ENCODE peak calls at places on chromosomes 4 and X, in nine cellular contexts. S, F, Y, Z, J, U, V, R and D are unnamed samples.

GRCh38 chr4:101977096-101977495 is 186.6 kb downstream of the BANK1 start:
- DNase-seq in Z (peak; percentile 94), F (peak; percentile 98), Y (no peak), S (peak; percentile 98), V (no peak), U (no peak), J (no peak), R (peak; percentile 94), D (peak; percentile 95)

GRCh38 chr4:155007660-155008176 is 200.7 kb upstream of the NPY2R start:
- DNase-seq in R (no peak), F (no peak), J (no peak), V (no peak), Z (no peak), S (no peak), U (no peak), Y (no peak), D (no peak)

GRCh38 chr4:85402371-85402770 is 72.6 kb upstream of the ARHGAP24 start:
- DNase-seq in Y (no peak), S (peak; percentile 87), V (no peak), F (peak; percentile 75), R (peak; percentile 4), U (no peak), J (no peak), Z (peak; percentile 39), D (peak; percentile 40)

GRCh38 chr4:121706595-121707021 is 9.8 kb upstream of the ANXA5 start:
- DNase-seq in S (peak; percentile 96), F (no peak), J (no peak), Y (no peak), Z (peak; percentile 46), R (peak; percentile 65), V (no peak), U (no peak), D (no peak)

GRCh38 chrX:151384807-151385206 is 12.2 kb upstream of the VMA21 start:
- DNase-seq in V (no peak), R (no peak), Z (no peak), J (peak; percentile 56), Y (no peak), S (no peak), F (no peak), U (no peak), D (no peak)

GRCh38 chr4:742742-743311 is 37.2 kb downstream of the PCGF3 start:
- DNase-seq in V (peak; percentile 67), S (no peak), Z (peak; percentile 40), J (peak; percentile 72), R (peak; percentile 42), U (peak; percentile 85), Y (peak; percentile 75), F (peak; percentile 72), D (peak; percentile 16)

GRCh38 chrX:107775734-107776511 is at the start of gene TSC22D3:
- DNase-seq in F (peak; percentile 79), U (peak; percentile 92), Z (peak; percentile 74), S (peak; percentile 54), R (peak; percentile 33), J (peak; percentile 83), Y (peak; percentile 70), V (peak; percentile 73), D (peak; percentile 53)

GRCh38 chr4:79852305-79852730 is 220.7 kb downstream of the ANTXR2 start:
- DNase-seq in U (peak; percentile 47), Y (peak; percentile 7), F (peak; percentile 84), S (peak; percentile 19), Z (no peak), R (peak; percentile 81), J (no peak), V (peak; percentile 24), D (no peak)

GRCh38 chrX:102959471-102959870 is 22.4 kb downstream of the RAB40AL start:
- DNase-seq in R (peak; percentile 65), V (no peak), F (peak; percentile 80), Y (no peak), J (no peak), U (no peak), Z (peak; percentile 65), S (peak; percentile 82), D (no peak)

GRCh38 chr4:169957785-169958184 is 68.4 kb downstream of the MFAP3L start:
- DNase-seq in S (no peak), Z (no peak), Y (no peak), F (no peak), J (no peak), U (no peak), R (no peak), V (no peak), D (peak; percentile 18)

GRCh38 chr4:92304636-92305035 is 870 bp downstream of the GRID2 start:
- DNase-seq in S (no peak), J (no peak), F (peak; percentile 10), R (no peak), V (no peak), U (no peak), Z (no peak), Y (no peak), D (no peak)

DNA sequence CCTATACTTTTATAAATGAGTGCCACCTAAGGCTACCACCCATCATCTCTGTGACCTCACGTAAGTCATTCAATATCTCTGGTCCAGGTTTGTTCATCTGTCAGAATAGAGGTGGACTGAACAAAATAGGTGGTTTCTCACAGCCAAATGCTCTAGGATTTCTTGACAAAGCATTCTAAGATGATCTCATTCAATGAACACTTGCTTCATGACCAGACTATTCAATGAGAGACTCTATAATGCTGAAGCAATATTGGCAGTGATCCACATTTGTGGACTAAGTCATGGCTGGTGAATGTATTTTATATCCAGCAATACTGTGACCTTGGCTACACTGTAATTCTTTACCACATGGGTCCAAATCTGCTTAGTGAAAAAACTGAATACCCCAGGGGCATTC is 37.9 kb downstream of the LDB2 start:
- DNase-seq in Z (no peak), J (no peak), S (peak; percentile 97), V (no peak), U (no peak), Y (no peak), R (peak; percentile 98), F (peak; percentile 92), D (no peak)
- H3K4me1 ChIP-seq in Z (no peaks in the 10 kb centered on the region), J (peaks cover 4% of the 10 kb centered on the region), S (peaks cover 15% of the 10 kb centered on the region), V (no peaks in the 10 kb centered on the region), U (no peaks in the 10 kb centered on the region), Y (no peaks in the 10 kb centered on the region), R (peaks cover 10% of the 10 kb centered on the region), F (no peaks in the 10 kb centered on the region), D (no peaks in the 10 kb centered on the region)

GRCh38 chr4:149884046-149884445 is 68.4 kb upstream of the IQCM start:
- DNase-seq in U (no peak), R (no peak), Y (no peak), V (peak; percentile 43), J (no peak), F (peak; percentile 59), Z (no peak), S (peak; percentile 37), D (no peak)
- H3K4me1 ChIP-seq in U (no peaks in the 10 kb centered on the region), R (peaks cover 6% of the 10 kb centered on the region), Y (no peaks in the 10 kb centered on the region), V (no peaks in the 10 kb centered on the region), J (no peaks in the 10 kb centered on the region), F (peaks cover 35% of the 10 kb centered on the region), Z (no peaks in the 10 kb centered on the region), S (peaks cover 2% of the 10 kb centered on the region), D (peaks cover 37% of the 10 kb centered on the region)

DNA sequence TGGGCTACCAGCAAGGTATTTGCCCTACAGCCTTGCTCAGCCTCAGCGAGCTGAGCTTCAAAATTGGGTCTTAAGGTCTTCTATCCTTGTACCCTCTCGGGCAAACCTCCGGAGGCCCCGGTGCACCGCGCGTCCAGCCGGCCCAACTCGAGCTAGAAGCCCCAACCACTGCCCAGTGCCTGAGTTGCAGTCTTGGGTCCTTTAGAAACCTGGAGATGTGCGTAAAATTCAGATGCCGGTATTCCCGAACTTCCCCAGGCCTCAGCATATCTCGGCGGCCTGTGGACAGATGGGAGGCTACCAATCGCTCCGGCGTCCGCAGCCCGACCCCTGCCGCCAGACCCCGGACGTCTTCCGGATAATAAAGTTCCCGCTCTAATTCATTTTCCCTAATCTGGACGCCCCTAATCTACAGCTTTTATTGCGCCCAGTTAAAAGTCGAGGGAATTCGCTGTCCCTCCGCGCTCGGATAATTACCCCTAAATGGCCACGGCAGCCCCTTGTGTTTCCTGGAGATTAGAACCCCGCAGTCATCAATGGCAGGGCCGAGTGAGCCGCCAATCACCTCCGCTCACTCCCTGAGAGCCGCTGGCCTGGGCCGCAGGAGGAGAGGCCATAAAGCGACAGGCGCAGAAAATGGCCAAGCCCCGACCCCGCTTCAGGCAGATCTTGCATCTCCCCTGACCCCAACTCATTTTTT is 1.5 kb upstream of the MSX1 start:
- DNase-seq in S (no peak), F (no peak), J (no peak), Z (no peak), R (no peak), Y (no peak), V (no peak), U (peak; percentile 32), D (no peak)
- H3K4me1 ChIP-seq in S (peaks cover 5% of the 10 kb centered on the region), F (peaks cover 22% of the 10 kb centered on the region), J (peaks cover 59% of the 10 kb centered on the region), Z (peaks cover 8% of the 10 kb centered on the region), R (no peaks in the 10 kb centered on the region), Y (peaks cover 4% of the 10 kb centered on the region), V (no peaks in the 10 kb centered on the region), U (peaks cover 12% of the 10 kb centered on the region), D (no peaks in the 10 kb centered on the region)

GRCh38 chr4:153466637-153467153 is 535 bp downstream of the TMEM131L start:
- DNase-seq in Z (no peak), R (no peak), F (no peak), J (no peak), V (peak; percentile 30), Y (peak; percentile 47), U (peak; percentile 54), S (no peak), D (no peak)
- H3K4me1 ChIP-seq in Z (peaks cover 32% of the 10 kb centered on the region), R (peaks cover 2% of the 10 kb centered on the region), F (peaks cover 35% of the 10 kb centered on the region), J (peaks cover 49% of the 10 kb centered on the region), V (no peaks in the 10 kb centered on the region), Y (peaks cover 3% of the 10 kb centered on the region), U (peaks cover 63% of the 10 kb centered on the region), S (peaks cover 4% of the 10 kb centered on the region), D (peaks cover 22% of the 10 kb centered on the region)

DNA sequence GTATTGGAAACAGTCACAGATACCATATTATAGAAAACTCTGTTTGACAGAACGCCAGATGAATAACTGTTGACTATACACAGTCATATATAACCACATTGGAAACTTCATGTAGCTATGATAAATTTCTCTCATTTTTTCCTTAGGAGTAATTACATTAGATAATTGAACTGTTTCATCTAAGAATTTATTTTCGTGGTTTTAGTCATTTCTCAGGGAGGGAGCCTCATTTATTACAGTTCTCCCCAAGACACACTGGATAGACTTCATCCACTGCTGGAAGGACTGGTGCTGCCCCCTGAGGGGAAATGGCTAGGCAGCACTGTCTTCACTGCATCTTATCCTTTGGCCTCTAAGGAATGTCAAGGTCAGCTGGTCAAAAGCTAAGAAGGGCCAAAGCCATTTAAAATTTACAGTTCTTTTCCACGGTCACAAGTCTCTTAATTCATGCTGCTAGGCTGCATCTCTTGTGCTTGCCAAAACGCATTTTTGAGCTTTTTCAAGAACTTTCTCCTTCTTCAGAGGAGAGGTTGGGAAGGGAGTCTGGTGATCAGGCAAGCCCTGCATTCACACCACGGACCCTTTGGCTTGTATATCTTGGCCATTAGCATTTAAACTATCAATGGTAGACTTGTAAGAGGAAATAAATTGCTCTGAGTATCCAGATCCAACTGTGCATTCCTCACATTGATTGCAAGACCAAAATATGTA is 145.1 kb downstream of the CBR4 start:
- DNase-seq in U (no peak), V (no peak), Y (no peak), J (no peak), Z (peak; percentile 28), S (peak; percentile 83), R (peak; percentile 67), F (peak; percentile 53), D (no peak)
- H3K4me1 ChIP-seq in U (peaks cover 19% of the 10 kb centered on the region), V (no peaks in the 10 kb centered on the region), Y (peaks cover 27% of the 10 kb centered on the region), J (peaks cover 3% of the 10 kb centered on the region), Z (peaks cover 31% of the 10 kb centered on the region), S (peaks cover 31% of the 10 kb centered on the region), R (peaks cover 38% of the 10 kb centered on the region), F (peaks cover 57% of the 10 kb centered on the region), D (peaks cover 19% of the 10 kb centered on the region)

GRCh38 chr4:139555073-139555704 is 830 bp downstream of the SETD7 start:
- DNase-seq in V (peak; percentile 93), S (peak; percentile 92), U (peak; percentile 96), J (peak; percentile 86), Y (peak; percentile 89), R (peak; percentile 87), Z (peak; percentile 81), F (peak; percentile 96), D (peak; percentile 51)
- H3K4me1 ChIP-seq in V (no peaks in the 10 kb centered on the region), S (peaks cover 4% of the 10 kb centered on the region), U (peaks cover 42% of the 10 kb centered on the region), J (peaks cover 36% of the 10 kb centered on the region), Y (peaks cover 19% of the 10 kb centered on the region), R (peaks cover 9% of the 10 kb centered on the region), Z (peaks cover 17% of the 10 kb centered on the region), F (peaks cover 67% of the 10 kb centered on the region), D (peaks cover 10% of the 10 kb centered on the region)